ENCODE peak calls at places on chromosome 2, in nine cellular contexts. One of them, this sample, is unnamed. For H3K27me3 and H3K9me3, the result is how much of the 10 kb centered on the place peaks cover.

GRCh38 chr2:44918095-44918775 is 23.3 kb upstream of the SIX3 start:
- DNase-seq in H1: no peak
- DNase-seq in left lung: no peak
- DNase-seq in right atrium auricular region: no peak
- DNase-seq in heart right ventricle: no peak
- DNase-seq in astrocyte: peak
- DNase-seq in tibial artery: no peak
- DNase-seq in lung: no peak
- DNase-seq in breast epithelium: no peak
- DNase-seq in this sample: no peak

GRCh38 chr2:83742117-83742782 is 716.8 kb downstream of the SUCLG1 start:
- DNase-seq in H1: no peak
- DNase-seq in left lung: no peak
- DNase-seq in right atrium auricular region: peak
- DNase-seq in heart right ventricle: peak
- DNase-seq in astrocyte: no peak
- DNase-seq in tibial artery: peak
- DNase-seq in lung: no peak
- DNase-seq in breast epithelium: peak
- DNase-seq in this sample: no peak

GRCh38 chr2:75321558-75321957 is 122.2 kb upstream of the TACR1 start:
- DNase-seq in H1: peak
- DNase-seq in left lung: no peak
- DNase-seq in right atrium auricular region: no peak
- DNase-seq in heart right ventricle: no peak
- DNase-seq in astrocyte: no peak
- DNase-seq in tibial artery: no peak
- DNase-seq in lung: no peak
- DNase-seq in breast epithelium: no peak
- DNase-seq in this sample: no peak

GRCh38 chr2:27583390-27583915 is 611 bp downstream of the ZNF512 start:
- DNase-seq in H1: no peak
- DNase-seq in left lung: no peak
- DNase-seq in right atrium auricular region: no peak
- DNase-seq in heart right ventricle: no peak
- DNase-seq in astrocyte: no peak
- DNase-seq in tibial artery: no peak
- DNase-seq in lung: no peak
- DNase-seq in breast epithelium: no peak
- DNase-seq in this sample: no peak

GRCh38 chr2:100214265-100214961 is 72.0 kb upstream of the AFF3 start:
- DNase-seq in H1: no peak
- DNase-seq in left lung: no peak
- DNase-seq in right atrium auricular region: no peak
- DNase-seq in heart right ventricle: peak
- DNase-seq in astrocyte: no peak
- DNase-seq in tibial artery: peak
- DNase-seq in lung: no peak
- DNase-seq in breast epithelium: no peak
- DNase-seq in this sample: no peak

GRCh38 chr2:101788995-101789970 is 91.8 kb downstream of the MAP4K4 start:
- DNase-seq in H1: no peak
- DNase-seq in left lung: no peak
- DNase-seq in right atrium auricular region: no peak
- DNase-seq in heart right ventricle: no peak
- DNase-seq in astrocyte: no peak
- DNase-seq in tibial artery: no peak
- DNase-seq in lung: no peak
- DNase-seq in breast epithelium: no peak
- DNase-seq in this sample: no peak

GRCh38 chr2:9474361-9475117 is at the start of gene IAH1:
- DNase-seq in H1: peak
- DNase-seq in left lung: peak
- DNase-seq in right atrium auricular region: no peak
- DNase-seq in heart right ventricle: peak
- DNase-seq in astrocyte: peak
- DNase-seq in tibial artery: peak
- DNase-seq in lung: peak
- DNase-seq in breast epithelium: peak
- DNase-seq in this sample: peak

GRCh38 chr2:27833931-27834330 is 56.3 kb downstream of the RBKS start:
- DNase-seq in H1: no peak
- DNase-seq in left lung: no peak
- DNase-seq in right atrium auricular region: no peak
- DNase-seq in heart right ventricle: no peak
- DNase-seq in astrocyte: peak
- DNase-seq in tibial artery: no peak
- DNase-seq in lung: no peak
- DNase-seq in breast epithelium: no peak
- DNase-seq in this sample: no peak

GRCh38 chr2:190674966-190675650 is 26.2 kb downstream of the NAB1 start:
- DNase-seq in H1: no peak
- DNase-seq in left lung: no peak
- DNase-seq in right atrium auricular region: no peak
- DNase-seq in heart right ventricle: no peak
- DNase-seq in astrocyte: no peak
- DNase-seq in tibial artery: no peak
- DNase-seq in lung: no peak
- DNase-seq in breast epithelium: no peak
- DNase-seq in this sample: no peak

GRCh38 chr2:241816431-241817121 is 7.6 kb downstream of the NEU4 start:
- DNase-seq in H1: no peak
- DNase-seq in left lung: no peak
- DNase-seq in right atrium auricular region: no peak
- DNase-seq in heart right ventricle: no peak
- DNase-seq in astrocyte: no peak
- DNase-seq in tibial artery: no peak
- DNase-seq in lung: no peak
- DNase-seq in breast epithelium: peak
- DNase-seq in this sample: no peak

GRCh38 chr2:30237346-30238142 is 6.2 kb downstream of the LBH start:
- DNase-seq in H1: no peak
- DNase-seq in left lung: peak
- DNase-seq in right atrium auricular region: no peak
- DNase-seq in heart right ventricle: no peak
- DNase-seq in astrocyte: no peak
- DNase-seq in tibial artery: no peak
- DNase-seq in lung: no peak
- DNase-seq in breast epithelium: no peak
- DNase-seq in this sample: no peak

GRCh38 chr2:182716665-182716990 is 571 bp downstream of the DNAJC10 start:
- DNase-seq in H1: no peak
- DNase-seq in left lung: no peak
- DNase-seq in right atrium auricular region: no peak
- DNase-seq in heart right ventricle: no peak
- DNase-seq in astrocyte: no peak
- DNase-seq in tibial artery: no peak
- DNase-seq in lung: no peak
- DNase-seq in breast epithelium: no peak
- DNase-seq in this sample: no peak

GRCh38 chr2:190407662-190408537 is at the start of gene MFSD6:
- DNase-seq in H1: peak
- DNase-seq in left lung: peak
- DNase-seq in right atrium auricular region: no peak
- DNase-seq in heart right ventricle: peak
- DNase-seq in astrocyte: no peak
- DNase-seq in tibial artery: no peak
- DNase-seq in lung: peak
- DNase-seq in breast epithelium: peak
- DNase-seq in this sample: peak

GRCh38 chr2:32622570-32623310 is 5.1 kb upstream of the TTC27 start:
- DNase-seq in H1: no peak
- DNase-seq in left lung: no peak
- DNase-seq in right atrium auricular region: no peak
- DNase-seq in heart right ventricle: no peak
- DNase-seq in astrocyte: no peak
- DNase-seq in tibial artery: peak
- DNase-seq in lung: no peak
- DNase-seq in breast epithelium: no peak
- DNase-seq in this sample: no peak

GRCh38 chr2:26484579-26484978 is 6.7 kb upstream of the OTOF start:
- DNase-seq in H1: no peak
- DNase-seq in left lung: no peak
- DNase-seq in right atrium auricular region: no peak
- DNase-seq in heart right ventricle: no peak
- DNase-seq in astrocyte: no peak
- DNase-seq in tibial artery: no peak
- DNase-seq in lung: no peak
- DNase-seq in breast epithelium: no peak
- DNase-seq in this sample: no peak

GRCh38 chr2:26483027-26483326 is 5.1 kb upstream of the OTOF start:
- DNase-seq in H1: no peak
- DNase-seq in left lung: no peak
- DNase-seq in right atrium auricular region: no peak
- DNase-seq in heart right ventricle: no peak
- DNase-seq in astrocyte: no peak
- DNase-seq in tibial artery: no peak
- DNase-seq in lung: no peak
- DNase-seq in breast epithelium: no peak
- DNase-seq in this sample: no peak

GRCh38 chr2:26483957-26484565 is 6.1 kb upstream of the OTOF start:
- DNase-seq in H1: no peak
- DNase-seq in left lung: no peak
- DNase-seq in right atrium auricular region: no peak
- DNase-seq in heart right ventricle: no peak
- DNase-seq in astrocyte: no peak
- DNase-seq in tibial artery: no peak
- DNase-seq in lung: no peak
- DNase-seq in breast epithelium: no peak
- DNase-seq in this sample: no peak

GRCh38 chr2:26482211-26483026 is 4.5 kb upstream of the OTOF start:
- DNase-seq in H1: no peak
- DNase-seq in left lung: no peak
- DNase-seq in right atrium auricular region: no peak
- DNase-seq in heart right ventricle: no peak
- DNase-seq in astrocyte: no peak
- DNase-seq in tibial artery: no peak
- DNase-seq in lung: no peak
- DNase-seq in breast epithelium: no peak
- DNase-seq in this sample: no peak

GRCh38 chr2:26483501-26483900 is 5.6 kb upstream of the OTOF start:
- DNase-seq in H1: no peak
- DNase-seq in left lung: no peak
- DNase-seq in right atrium auricular region: no peak
- DNase-seq in heart right ventricle: no peak
- DNase-seq in astrocyte: no peak
- DNase-seq in tibial artery: no peak
- DNase-seq in lung: no peak
- DNase-seq in breast epithelium: no peak
- DNase-seq in this sample: no peak
- H3K27me3 ChIP-seq in H1: under half
- H3K27me3 ChIP-seq in left lung: under half
- H3K27me3 ChIP-seq in right atrium auricular region: under half
- H3K27me3 ChIP-seq in heart right ventricle: under half
- H3K27me3 ChIP-seq in astrocyte: under half
- H3K27me3 ChIP-seq in tibial artery: under half
- H3K27me3 ChIP-seq in lung: under half
- H3K27me3 ChIP-seq in breast epithelium: under half
- H3K27me3 ChIP-seq in this sample: under half

GRCh38 chr2:204825054-204825453 is 279.8 kb downstream of the PARD3B start:
- DNase-seq in H1: no peak
- DNase-seq in left lung: no peak
- DNase-seq in right atrium auricular region: no peak
- DNase-seq in heart right ventricle: no peak
- DNase-seq in astrocyte: no peak
- DNase-seq in tibial artery: no peak
- DNase-seq in lung: no peak
- DNase-seq in breast epithelium: no peak
- DNase-seq in this sample: no peak
- H3K9me3 ChIP-seq in H1: under half
- H3K9me3 ChIP-seq in left lung: under half
- H3K9me3 ChIP-seq in right atrium auricular region: under half
- H3K9me3 ChIP-seq in heart right ventricle: under half
- H3K9me3 ChIP-seq in astrocyte: under half
- H3K9me3 ChIP-seq in tibial artery: under half
- H3K9me3 ChIP-seq in lung: under half
- H3K9me3 ChIP-seq in breast epithelium: under half
- H3K9me3 ChIP-seq in this sample: under half

DNA sequence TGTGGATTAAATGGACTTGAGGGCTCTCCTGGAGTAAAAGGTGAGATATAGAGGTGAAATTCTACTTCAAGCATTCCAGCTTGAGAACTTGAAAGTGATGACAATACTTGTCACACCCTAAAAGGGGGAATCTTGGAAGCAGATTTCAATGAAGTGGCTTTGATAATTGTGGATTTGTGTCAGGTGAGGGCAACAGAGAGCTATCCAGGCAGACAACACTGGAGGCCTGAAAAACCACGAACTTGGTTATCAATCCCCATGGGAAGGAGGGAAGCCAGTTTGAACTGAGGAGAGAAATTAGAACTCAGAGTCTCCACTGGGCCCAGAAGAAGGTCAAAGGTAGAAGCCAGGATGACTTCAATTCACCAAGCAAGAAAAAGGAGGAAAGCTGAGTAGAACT is 263.9 kb downstream of the FIGN start:
- DNase-seq in H1: no peak
- DNase-seq in left lung: no peak
- DNase-seq in right atrium auricular region: no peak
- DNase-seq in heart right ventricle: no peak
- DNase-seq in astrocyte: peak
- DNase-seq in tibial artery: no peak
- DNase-seq in lung: no peak
- DNase-seq in breast epithelium: no peak
- DNase-seq in this sample: no peak
- TF ChIP-seq CTCF in H1: no peak
- TF ChIP-seq CTCF in left lung: no peak
- TF ChIP-seq CTCF in right atrium auricular region: peak
- TF ChIP-seq CTCF in heart right ventricle: peak
- TF ChIP-seq CTCF in astrocyte: peak
- TF ChIP-seq CTCF in tibial artery: peak
- TF ChIP-seq CTCF in lung: no peak
- TF ChIP-seq CTCF in breast epithelium: no peak
- TF ChIP-seq CTCF in this sample: no peak

DNA sequence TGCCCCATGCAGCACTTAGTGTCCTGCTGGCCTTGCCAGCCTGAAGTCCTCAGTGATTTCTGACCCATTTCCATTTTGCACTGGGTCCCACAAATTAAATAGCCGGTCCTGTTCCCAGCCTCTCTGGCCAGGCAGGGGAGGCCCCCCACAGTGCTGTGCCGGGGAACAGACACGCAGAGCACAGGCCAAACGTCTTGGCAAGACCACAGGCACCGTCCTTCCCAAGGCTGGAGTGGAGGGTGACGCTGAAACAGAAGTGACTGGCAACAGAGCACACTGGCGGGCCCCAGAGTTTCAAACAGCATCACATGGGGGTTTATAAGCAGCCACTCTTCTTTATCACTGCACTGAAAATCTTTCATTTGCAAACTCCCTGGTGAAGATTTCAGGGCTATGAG is 52.2 kb downstream of the EDAR start:
- DNase-seq in H1: no peak
- DNase-seq in left lung: no peak
- DNase-seq in right atrium auricular region: no peak
- DNase-seq in heart right ventricle: peak
- DNase-seq in astrocyte: no peak
- DNase-seq in tibial artery: no peak
- DNase-seq in lung: no peak
- DNase-seq in breast epithelium: no peak
- DNase-seq in this sample: no peak
- H3K27me3 ChIP-seq in H1: under half
- H3K27me3 ChIP-seq in left lung: under half
- H3K27me3 ChIP-seq in right atrium auricular region: under half
- H3K27me3 ChIP-seq in heart right ventricle: under half
- H3K27me3 ChIP-seq in astrocyte: under half
- H3K27me3 ChIP-seq in tibial artery: under half
- H3K27me3 ChIP-seq in lung: under half
- H3K27me3 ChIP-seq in breast epithelium: under half
- H3K27me3 ChIP-seq in this sample: under half

This sample was measured in CD4-positive, alpha-beta T cell.